ENCODE peak calls at places on chromosomes 5 and 9, in four cellular contexts. K is Peyer's patch, Q is aorta, S is tibial artery. V is an unnamed sample. For H3K4me1 and H3K27me3, the result is how much of the 10 kb centered on the place peaks cover.

GRCh38 chr5:132776932-132777208 is 169 bp downstream of the SEPTIN8 start:
- DNase-seq in K (no peak), Q (no peak), S (no peak), V (no peak)

GRCh38 chr9:38380230-38380871 is 12.2 kb upstream of the ALDH1B1 start:
- DNase-seq in K (no peak), Q (no peak), S (no peak), V (no peak)

GRCh38 chr5:147504001-147504400 is 5.9 kb downstream of the DPYSL3 start:
- DNase-seq in K (no peak), Q (no peak), S (peak), V (no peak)

GRCh38 chr5:35488786-35489185 is 128.9 kb upstream of the SPEF2 start:
- DNase-seq in K (no peak), Q (no peak), S (no peak), V (no peak)

GRCh38 chr5:104170906-104171305 is 608.3 kb upstream of the NUDT12 start:
- DNase-seq in K (no peak), Q (no peak), S (no peak), V (no peak)

GRCh38 chr9:81565144-81565543 is 124.2 kb downstream of the TLE1 start:
- DNase-seq in K (no peak), Q (no peak), S (no peak), V (no peak)

GRCh38 chr5:171595801-171596231 is 176.4 kb downstream of the FGF18 start:
- DNase-seq in K (no peak), Q (no peak), S (peak), V (no peak)

GRCh38 chr9:133513214-133514088 is 11.3 kb downstream of the MYMK start:
- DNase-seq in K (no peak), Q (no peak), S (no peak), V (peak)

GRCh38 chr5:675111-675875 is 17.9 kb downstream of the TPPP start:
- DNase-seq in K (no peak), Q (peak), S (peak), V (peak)

GRCh38 chr9:71920456-71921189 is 9.2 kb downstream of the C9orf85 start:
- DNase-seq in K (no peak), Q (no peak), S (no peak), V (no peak)

GRCh38 chr5:442335-443238 is at the start of gene EXOC3:
- DNase-seq in K (peak), Q (peak), S (peak), V (peak)

GRCh38 chr5:61298580-61298979 is 33.5 kb upstream of the ZSWIM6 start:
- DNase-seq in K (no peak), Q (no peak), S (no peak), V (no peak)

GRCh38 chr5:178388381-178389030 is 155.9 kb upstream of the PHYKPL start:
- DNase-seq in K (no peak), Q (peak), S (no peak), V (peak)

GRCh38 chr5:132011561-132012384 is at the start of gene ACSL6:
- DNase-seq in K (peak), Q (peak), S (peak), V (no peak)

GRCh38 chr9:2013688-2014087 is 1.5 kb upstream of the SMARCA2 start:
- DNase-seq in K (no peak), Q (no peak), S (no peak), V (no peak)

GRCh38 chr5:181119105-181119504 is 11.9 kb downstream of the OR2V1 start:
- DNase-seq in K (no peak), Q (no peak), S (no peak), V (no peak)

GRCh38 chr5:181121675-181122561 is 9.1 kb downstream of the OR2V1 start:
- DNase-seq in K (no peak), Q (no peak), S (no peak), V (no peak)

GRCh38 chr5:181120761-181121160 is 10.2 kb downstream of the OR2V1 start:
- DNase-seq in K (no peak), Q (no peak), S (no peak), V (no peak)

GRCh38 chr5:181118369-181118768 is 12.6 kb downstream of the OR2V1 start:
- DNase-seq in K (no peak), Q (no peak), S (no peak), V (no peak)

DNA sequence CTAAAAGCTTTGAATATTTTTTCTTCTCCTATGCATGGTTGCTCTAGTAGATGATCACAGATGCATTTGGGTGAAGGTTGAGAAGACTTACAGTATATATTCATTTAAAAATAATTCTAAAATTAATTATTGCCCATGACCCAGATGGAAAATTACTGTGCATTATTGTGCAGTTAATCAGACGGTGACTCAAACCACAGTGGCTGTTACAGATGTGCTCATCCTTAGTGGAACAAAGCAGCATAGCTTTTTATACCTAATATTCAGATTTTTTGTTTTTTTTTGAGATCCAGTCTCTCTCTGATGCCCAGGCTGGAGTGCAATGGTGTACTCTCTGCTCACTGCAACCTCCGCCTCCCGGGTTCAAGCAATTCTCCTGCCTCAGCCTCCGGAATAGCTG is 10.7 kb downstream of the OR2V1 start:
- DNase-seq in K (no peak), Q (no peak), S (no peak), V (no peak)
- H3K4me1 ChIP-seq in K (under half), Q (under half), S (under half), V (under half)

GRCh38 chr5:14034991-14035390 is 90.5 kb upstream of the DNAH5 start:
- DNase-seq in K (no peak), Q (no peak), S (no peak), V (no peak)

GRCh38 chr5:14036514-14036913 is 92.0 kb upstream of the DNAH5 start:
- DNase-seq in K (no peak), Q (no peak), S (no peak), V (no peak)

GRCh38 chr5:14036947-14037346 is 92.5 kb upstream of the DNAH5 start:
- DNase-seq in K (no peak), Q (no peak), S (no peak), V (no peak)

GRCh38 chr5:14038341-14038959 is 94.0 kb upstream of the DNAH5 start:
- DNase-seq in K (no peak), Q (no peak), S (no peak), V (no peak)

GRCh38 chr5:14035859-14036440 is 91.5 kb upstream of the DNAH5 start:
- DNase-seq in K (no peak), Q (no peak), S (no peak), V (peak)
- H3K4me3 ChIP-seq in K (no peak), Q (no peak), S (peak), V (no peak)

GRCh38 chr5:1892211-1892610 is 9.5 kb upstream of the IRX4 start:
- DNase-seq in K (no peak), Q (peak), S (no peak), V (no peak)
- H3K27me3 ChIP-seq in K (under half), Q (under half), S (under half), V (half or more)

GRCh38 chr5:150782850-150783249 is 4.3 kb downstream of the SMIM3 start:
- DNase-seq in K (no peak), Q (no peak), S (no peak), V (no peak)
- H3K4me1 ChIP-seq in K (under half), Q (under half), S (half or more), V (half or more)

DNA sequence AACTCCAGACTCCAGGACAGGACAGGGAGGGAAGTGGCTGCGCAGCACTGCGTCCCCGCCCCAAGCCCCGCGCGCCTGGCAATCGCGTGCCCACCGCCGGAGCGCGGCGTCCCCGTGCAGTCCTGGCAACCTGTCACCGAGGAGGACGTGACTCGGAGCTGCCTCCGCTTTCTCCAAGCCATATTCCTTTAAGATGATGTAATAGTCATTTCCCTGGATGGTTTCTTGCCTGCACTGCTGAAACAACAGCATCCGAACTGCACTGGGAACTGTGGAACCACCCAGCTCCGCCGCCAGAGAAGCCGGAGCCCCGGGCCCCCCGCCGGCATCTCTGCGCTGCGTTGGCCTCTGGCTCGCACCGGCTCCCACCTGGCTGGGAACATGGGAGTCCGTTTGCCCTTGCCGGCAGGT is 34.5 kb downstream of the KCTD16 start:
- DNase-seq in K (no peak), Q (peak), S (peak), V (no peak)
- H3K4me3 ChIP-seq in K (no peak), Q (peak), S (peak), V (peak)

GRCh38 chr5:170571885-170572284 is 68.1 kb downstream of the KCNIP1 start:
- DNase-seq in K (no peak), Q (no peak), S (no peak), V (no peak)

GRCh38 chr5:170570492-170570891 is 66.7 kb downstream of the KCNIP1 start:
- DNase-seq in K (no peak), Q (no peak), S (no peak), V (no peak)

GRCh38 chr5:170573119-170573518 is 69.3 kb downstream of the KCNIP1 start:
- DNase-seq in K (no peak), Q (no peak), S (no peak), V (no peak)

GRCh38 chr5:170572453-170572852 is 68.6 kb downstream of the KCNIP1 start:
- DNase-seq in K (no peak), Q (no peak), S (no peak), V (no peak)

GRCh38 chr5:170571331-170571731 is 67.5 kb downstream of the KCNIP1 start:
- DNase-seq in K (no peak), Q (no peak), S (no peak), V (no peak)
- H3K27me3 ChIP-seq in K (under half), Q (under half), S (under half), V (under half)

GRCh38 chr5:68325065-68325580 is 109.6 kb downstream of the PIK3R1 start:
- DNase-seq in K (no peak), Q (no peak), S (no peak), V (no peak)
- H3K4me1 ChIP-seq in K (under half), Q (under half), S (under half), V (under half)

DNA sequence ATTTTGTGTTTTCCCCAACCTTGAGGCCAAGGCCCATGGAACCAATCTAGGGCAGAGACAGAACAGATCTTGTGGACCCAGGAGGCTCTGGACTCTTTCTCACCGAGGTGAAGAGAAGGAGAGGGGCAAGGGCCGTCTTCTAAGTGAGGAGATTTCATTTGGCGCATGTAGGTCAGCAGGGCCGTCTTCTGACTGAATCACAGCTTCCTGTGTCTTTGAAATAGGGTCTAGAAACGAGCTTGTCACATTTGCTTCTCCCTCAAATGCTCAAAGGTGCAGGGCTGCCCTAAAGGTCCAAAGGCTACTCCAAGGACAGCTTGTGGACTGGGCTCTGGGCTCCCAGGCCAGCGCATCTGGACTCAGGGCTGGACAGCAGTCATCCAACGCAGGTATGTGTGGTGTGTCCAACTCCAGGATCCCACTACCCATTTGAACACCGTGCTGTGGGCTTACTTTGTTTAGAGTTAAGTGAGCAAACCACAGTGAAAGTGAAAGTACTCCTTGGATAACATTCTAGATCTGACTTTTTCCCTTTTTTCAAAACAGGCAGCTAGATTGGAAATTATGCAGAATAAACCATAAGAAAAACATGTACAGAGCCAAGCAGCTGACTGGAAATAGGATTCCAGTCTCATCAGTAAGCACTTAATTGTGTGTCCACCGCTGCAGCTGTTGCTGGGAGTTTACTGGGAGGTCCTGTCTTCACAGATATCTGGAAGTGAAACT is 357.0 kb downstream of the GADD45G start:
- DNase-seq in K (no peak), Q (no peak), S (no peak), V (no peak)
- H3K4me3 ChIP-seq in K (no peak), Q (no peak), S (no peak), V (no peak)

GRCh38 chr9:135148386-135148785 is 60.9 kb downstream of the OLFM1 start:
- DNase-seq in K (no peak), Q (no peak), S (no peak), V (no peak)

GRCh38 chr9:135147473-135147805 is 60.0 kb downstream of the OLFM1 start:
- DNase-seq in K (no peak), Q (no peak), S (no peak), V (no peak)

GRCh38 chr9:135146766-135147472 is 59.5 kb downstream of the OLFM1 start:
- DNase-seq in K (no peak), Q (no peak), S (no peak), V (no peak)

GRCh38 chr9:135149876-135150275 is 62.4 kb downstream of the OLFM1 start:
- DNase-seq in K (no peak), Q (no peak), S (no peak), V (no peak)

GRCh38 chr9:135147938-135148337 is 60.5 kb downstream of the OLFM1 start:
- DNase-seq in K (no peak), Q (no peak), S (no peak), V (peak)
- H3K27me3 ChIP-seq in K (under half), Q (under half), S (under half), V (under half)

V was measured in left lung.